ENCODE peak calls at places on chromosomes 4 and X, in nine cellular contexts. One of them, this sample, is unnamed.

GRCh38 chrX:102957751-102958150 is 20.7 kb downstream of the RAB40AL start:
- DNase-seq in H9: no peak
- DNase-seq in tibial nerve: no peak
- DNase-seq in ovary: no peak
- DNase-seq in body of pancreas: no peak
- DNase-seq in SK-N-SH: no peak
- DNase-seq in endothelial cell: no peak
- DNase-seq in bronchial epithelial cell: no peak
- DNase-seq in RWPE1: no peak
- DNase-seq in this sample: no peak

GRCh38 chrX:37922926-37923325 is 75.6 kb upstream of the DYNLT3 start:
- DNase-seq in H9: no peak
- DNase-seq in ovary: no peak
- DNase-seq in body of pancreas: peak; percentile 10
- DNase-seq in bronchial epithelial cell: no peak
- DNase-seq in RWPE1: no peak
- DNase-seq in tibial nerve: no peak
- DNase-seq in SK-N-SH: no peak
- DNase-seq in endothelial cell: no peak
- DNase-seq in this sample: no peak

GRCh38 chr4:138035781-138036258 is 206.3 kb downstream of the SLC7A11 start:
- DNase-seq in body of pancreas: no peak
- DNase-seq in H9: no peak
- DNase-seq in endothelial cell: peak; percentile 31
- DNase-seq in bronchial epithelial cell: peak; percentile 70
- DNase-seq in tibial nerve: peak; percentile 12
- DNase-seq in ovary: no peak
- DNase-seq in RWPE1: peak; percentile 73
- DNase-seq in SK-N-SH: peak; percentile 59
- DNase-seq in this sample: peak; percentile 16

GRCh38 chr4:144289687-144290433 is 149.3 kb upstream of the GYPA start:
- DNase-seq in ovary: no peak
- DNase-seq in H9: no peak
- DNase-seq in body of pancreas: no peak
- DNase-seq in SK-N-SH: no peak
- DNase-seq in endothelial cell: no peak
- DNase-seq in tibial nerve: no peak
- DNase-seq in RWPE1: no peak
- DNase-seq in bronchial epithelial cell: no peak
- DNase-seq in this sample: no peak

GRCh38 chrX:31228415-31228832 is 156.6 kb upstream of the FTHL17 start:
- DNase-seq in RWPE1: no peak
- DNase-seq in ovary: peak; percentile 55
- DNase-seq in bronchial epithelial cell: no peak
- DNase-seq in tibial nerve: peak; percentile 8
- DNase-seq in SK-N-SH: no peak
- DNase-seq in endothelial cell: no peak
- DNase-seq in H9: no peak
- DNase-seq in body of pancreas: peak; percentile 23
- DNase-seq in this sample: no peak

GRCh38 chr4:61400446-61400845 is 200.3 kb downstream of the ADGRL3 start:
- DNase-seq in H9: no peak
- DNase-seq in endothelial cell: no peak
- DNase-seq in RWPE1: no peak
- DNase-seq in bronchial epithelial cell: no peak
- DNase-seq in body of pancreas: no peak
- DNase-seq in ovary: no peak
- DNase-seq in tibial nerve: no peak
- DNase-seq in SK-N-SH: no peak
- DNase-seq in this sample: no peak

GRCh38 chrX:18464500-18464899 is 39.1 kb downstream of the CDKL5 start:
- DNase-seq in body of pancreas: no peak
- DNase-seq in ovary: no peak
- DNase-seq in tibial nerve: no peak
- DNase-seq in H9: no peak
- DNase-seq in endothelial cell: no peak
- DNase-seq in RWPE1: no peak
- DNase-seq in SK-N-SH: no peak
- DNase-seq in bronchial epithelial cell: no peak
- DNase-seq in this sample: no peak

GRCh38 chr4:76709454-76709853 is 188.5 kb downstream of the SOWAHB start:
- DNase-seq in SK-N-SH: no peak
- DNase-seq in RWPE1: no peak
- DNase-seq in bronchial epithelial cell: no peak
- DNase-seq in ovary: no peak
- DNase-seq in body of pancreas: no peak
- DNase-seq in tibial nerve: no peak
- DNase-seq in endothelial cell: no peak
- DNase-seq in H9: no peak
- DNase-seq in this sample: no peak

GRCh38 chrX:1587161-1587560 is 4.2 kb upstream of the AKAP17A start:
- DNase-seq in tibial nerve: no peak
- DNase-seq in bronchial epithelial cell: no peak
- DNase-seq in H9: no peak
- DNase-seq in endothelial cell: no peak
- DNase-seq in RWPE1: no peak
- DNase-seq in ovary: no peak
- DNase-seq in body of pancreas: no peak
- DNase-seq in SK-N-SH: no peak
- DNase-seq in this sample: no peak

GRCh38 chr4:19729873-19730735 is 521.6 kb upstream of the SLIT2 start:
- DNase-seq in tibial nerve: no peak
- DNase-seq in RWPE1: no peak
- DNase-seq in body of pancreas: no peak
- DNase-seq in H9: no peak
- DNase-seq in SK-N-SH: no peak
- DNase-seq in ovary: no peak
- DNase-seq in bronchial epithelial cell: no peak
- DNase-seq in endothelial cell: no peak
- DNase-seq in this sample: no peak

GRCh38 chrX:11665144-11666040 is at the start of gene ARHGAP6:
- DNase-seq in bronchial epithelial cell: peak; percentile 0
- DNase-seq in body of pancreas: peak; percentile 12
- DNase-seq in endothelial cell: peak; percentile 37
- DNase-seq in RWPE1: peak; percentile 5
- DNase-seq in tibial nerve: no peak
- DNase-seq in SK-N-SH: peak; percentile 41
- DNase-seq in H9: peak; percentile 62
- DNase-seq in ovary: peak; percentile 59
- DNase-seq in this sample: peak; percentile 65

GRCh38 chr4:26594371-26594770 is 10.5 kb downstream of the TBC1D19 start:
- DNase-seq in endothelial cell: no peak
- DNase-seq in SK-N-SH: no peak
- DNase-seq in body of pancreas: no peak
- DNase-seq in H9: no peak
- DNase-seq in tibial nerve: no peak
- DNase-seq in bronchial epithelial cell: no peak
- DNase-seq in ovary: no peak
- DNase-seq in RWPE1: no peak
- DNase-seq in this sample: no peak

GRCh38 chrX:150487369-150488094 is 80.9 kb upstream of the MTM1 start:
- DNase-seq in H9: no peak
- DNase-seq in bronchial epithelial cell: no peak
- DNase-seq in endothelial cell: no peak
- DNase-seq in tibial nerve: no peak
- DNase-seq in body of pancreas: no peak
- DNase-seq in ovary: no peak
- DNase-seq in RWPE1: no peak
- DNase-seq in SK-N-SH: no peak
- DNase-seq in this sample: no peak

GRCh38 chrX:150489359-150490015 is 78.9 kb upstream of the MTM1 start:
- DNase-seq in ovary: no peak
- DNase-seq in body of pancreas: no peak
- DNase-seq in SK-N-SH: no peak
- DNase-seq in endothelial cell: no peak
- DNase-seq in H9: no peak
- DNase-seq in bronchial epithelial cell: no peak
- DNase-seq in RWPE1: no peak
- DNase-seq in tibial nerve: no peak
- DNase-seq in this sample: no peak

GRCh38 chrX:150483576-150483975 is 84.8 kb upstream of the MTM1 start:
- DNase-seq in bronchial epithelial cell: no peak
- DNase-seq in body of pancreas: no peak
- DNase-seq in tibial nerve: no peak
- DNase-seq in ovary: no peak
- DNase-seq in RWPE1: no peak
- DNase-seq in H9: no peak
- DNase-seq in SK-N-SH: no peak
- DNase-seq in endothelial cell: no peak
- DNase-seq in this sample: no peak

GRCh38 chrX:150482537-150483217 is 85.7 kb upstream of the MTM1 start:
- DNase-seq in tibial nerve: no peak
- DNase-seq in ovary: no peak
- DNase-seq in bronchial epithelial cell: peak; percentile 87
- DNase-seq in body of pancreas: no peak
- DNase-seq in H9: no peak
- DNase-seq in endothelial cell: no peak
- DNase-seq in RWPE1: peak; percentile 63
- DNase-seq in SK-N-SH: no peak
- DNase-seq in this sample: no peak

GRCh38 chrX:150486011-150486410 is 82.4 kb upstream of the MTM1 start:
- DNase-seq in SK-N-SH: peak; percentile 32
- DNase-seq in H9: peak; percentile 64
- DNase-seq in ovary: peak; percentile 58
- DNase-seq in RWPE1: peak; percentile 17
- DNase-seq in body of pancreas: peak; percentile 60
- DNase-seq in endothelial cell: peak; percentile 45
- DNase-seq in bronchial epithelial cell: peak; percentile 35
- DNase-seq in tibial nerve: peak; percentile 22
- DNase-seq in this sample: peak; percentile 33
- TF ChIP-seq CTCF in SK-N-SH: peak; percentile 70
- TF ChIP-seq CTCF in H9: peak; percentile 70
- TF ChIP-seq CTCF in ovary: no peak
- TF ChIP-seq CTCF in RWPE1: no peak
- TF ChIP-seq CTCF in body of pancreas: peak; percentile 55
- TF ChIP-seq CTCF in endothelial cell: peak; percentile 32
- TF ChIP-seq CTCF in bronchial epithelial cell: peak; percentile 72
- TF ChIP-seq CTCF in tibial nerve: peak; percentile 42
- TF ChIP-seq CTCF in this sample: peak; percentile 47

DNA sequence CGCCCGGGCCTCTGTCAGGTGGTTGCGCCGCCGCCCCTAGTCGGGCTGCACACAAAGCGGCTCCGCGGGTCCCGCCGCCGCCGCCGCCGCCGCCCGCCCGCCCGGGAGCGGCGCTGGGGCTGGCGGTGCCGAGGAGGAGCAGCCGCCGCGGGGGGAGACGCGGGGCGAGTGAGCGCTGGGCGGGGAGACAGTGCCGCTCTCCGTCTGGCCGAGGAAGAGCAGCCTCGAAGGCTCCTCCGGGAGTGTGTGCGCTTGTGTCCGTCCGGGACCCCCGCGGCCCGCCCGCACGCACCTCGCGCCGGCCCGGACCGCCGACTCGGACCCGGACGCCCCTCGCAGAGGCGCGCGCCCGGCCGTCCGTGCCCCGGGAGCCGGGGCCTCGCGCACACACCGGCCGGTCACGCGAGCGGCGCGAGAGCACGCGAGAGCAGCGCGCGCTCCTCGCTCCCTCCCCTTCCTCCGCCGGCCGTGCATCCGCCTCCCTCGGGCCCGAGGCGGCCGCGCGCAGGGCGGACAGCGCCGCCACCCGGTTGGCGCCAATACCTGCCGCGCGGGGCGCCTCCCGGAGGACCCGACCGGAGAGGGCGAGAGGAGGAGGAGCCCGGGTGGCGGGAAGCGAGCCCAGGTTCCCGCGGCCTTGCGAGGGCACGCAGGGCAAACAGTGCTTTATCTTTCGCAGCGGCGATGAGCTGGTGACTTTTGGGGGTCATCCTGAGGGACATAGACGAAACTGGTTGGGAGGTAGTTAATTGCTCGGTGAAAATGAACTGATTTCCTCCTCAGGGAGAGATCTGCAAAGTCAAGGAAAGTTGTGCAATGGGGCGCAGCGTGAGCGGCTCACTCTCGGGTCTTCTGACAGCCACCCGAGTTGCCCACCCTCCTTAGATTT is at the start of gene PDS5A:
- DNase-seq in ovary: peak; percentile 86
- DNase-seq in body of pancreas: peak; percentile 89
- DNase-seq in tibial nerve: peak; percentile 58
- DNase-seq in SK-N-SH: peak; percentile 98
- DNase-seq in endothelial cell: peak; percentile 96
- DNase-seq in RWPE1: peak; percentile 94
- DNase-seq in bronchial epithelial cell: peak; percentile 68
- DNase-seq in H9: peak; percentile 88
- DNase-seq in this sample: peak; percentile 89
- TF ChIP-seq CTCF in ovary: peak; percentile 98
- TF ChIP-seq CTCF in body of pancreas: peak; percentile 99
- TF ChIP-seq CTCF in tibial nerve: peak; percentile 85
- TF ChIP-seq CTCF in SK-N-SH: peak; percentile 70
- TF ChIP-seq CTCF in endothelial cell: peak; percentile 89
- TF ChIP-seq CTCF in RWPE1: peak; percentile 97
- TF ChIP-seq CTCF in bronchial epithelial cell: peak; percentile 82
- TF ChIP-seq CTCF in H9: peak; percentile 83
- TF ChIP-seq CTCF in this sample: peak; percentile 64

DNA sequence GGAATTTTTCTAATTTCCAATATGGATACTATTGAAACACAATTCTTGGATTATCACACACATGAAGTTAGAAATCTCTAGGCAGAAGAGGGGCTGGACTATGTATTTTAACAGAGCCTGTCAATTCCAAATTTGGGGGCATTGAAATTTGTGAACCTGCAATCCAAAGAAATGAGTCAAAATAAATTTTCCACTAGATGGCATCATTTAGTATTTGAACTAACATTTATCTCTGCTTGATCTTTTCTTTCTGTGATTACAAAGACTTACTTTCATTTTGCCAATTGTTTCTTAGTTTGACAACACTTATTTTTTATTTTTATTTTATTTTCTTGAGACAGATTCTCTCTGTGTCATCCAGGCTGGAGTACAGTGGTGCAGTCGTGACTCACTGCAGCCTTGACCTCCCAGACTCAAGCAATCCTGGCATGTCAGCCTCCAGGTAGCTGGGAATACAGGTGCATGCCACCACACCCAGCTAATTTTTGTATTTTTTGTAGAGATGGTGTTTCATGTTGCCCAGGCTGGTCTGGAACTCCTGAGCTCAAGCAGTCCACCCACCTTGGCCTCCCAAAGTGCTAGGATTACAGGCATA is 2.7 kb upstream of the PYURF start:
- DNase-seq in H9: no peak
- DNase-seq in ovary: no peak
- DNase-seq in SK-N-SH: peak; percentile 18
- DNase-seq in tibial nerve: no peak
- DNase-seq in bronchial epithelial cell: peak; percentile 44
- DNase-seq in endothelial cell: no peak
- DNase-seq in RWPE1: no peak
- DNase-seq in body of pancreas: no peak
- DNase-seq in this sample: no peak
- TF ChIP-seq CTCF in H9: peak; percentile 50
- TF ChIP-seq CTCF in ovary: no peak
- TF ChIP-seq CTCF in SK-N-SH: peak; percentile 51
- TF ChIP-seq CTCF in tibial nerve: peak; percentile 33
- TF ChIP-seq CTCF in bronchial epithelial cell: no peak
- TF ChIP-seq CTCF in endothelial cell: no peak
- TF ChIP-seq CTCF in RWPE1: peak; percentile 57
- TF ChIP-seq CTCF in body of pancreas: peak; percentile 4
- TF ChIP-seq CTCF in this sample: no peak

DNA sequence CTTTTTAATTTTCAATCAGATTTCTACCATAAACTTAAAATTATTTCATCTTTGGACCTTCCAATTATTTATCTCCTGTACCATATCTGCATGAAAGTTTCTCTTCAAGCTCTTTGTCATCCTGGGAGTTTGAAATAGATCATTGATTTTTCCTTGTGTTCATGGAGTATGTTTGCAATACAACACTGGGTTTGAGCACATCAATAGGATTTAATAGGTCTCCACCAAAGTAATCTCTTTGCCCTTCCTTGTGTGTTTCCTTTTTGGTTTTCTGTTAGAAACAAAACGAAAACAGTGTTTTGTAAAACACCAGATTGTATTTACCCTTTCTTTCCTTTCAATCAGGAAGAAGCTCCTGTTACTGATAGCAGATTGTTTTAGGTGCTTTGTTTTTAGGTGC is 11.9 kb downstream of the FMR1 start:
- DNase-seq in tibial nerve: no peak
- DNase-seq in SK-N-SH: no peak
- DNase-seq in body of pancreas: no peak
- DNase-seq in bronchial epithelial cell: no peak
- DNase-seq in H9: no peak
- DNase-seq in endothelial cell: no peak
- DNase-seq in RWPE1: no peak
- DNase-seq in ovary: no peak
- DNase-seq in this sample: no peak
- TF ChIP-seq CTCF in tibial nerve: no peak
- TF ChIP-seq CTCF in SK-N-SH: no peak
- TF ChIP-seq CTCF in body of pancreas: no peak
- TF ChIP-seq CTCF in bronchial epithelial cell: no peak
- TF ChIP-seq CTCF in H9: no peak
- TF ChIP-seq CTCF in endothelial cell: no peak
- TF ChIP-seq CTCF in RWPE1: no peak
- TF ChIP-seq CTCF in ovary: no peak
- TF ChIP-seq CTCF in this sample: no peak